ENCODE peak calls at places on chromosomes 3 and 15, in four cellular contexts. M, H, Z and J are unnamed samples.

GRCh38 chr3:15903776-15904720 is 106.3 kb upstream of the ANKRD28 start:
- DNase-seq in M (no peak), H (no peak), Z (no peak), J (no peak)

GRCh38 chr15:37035349-37035748 is 65.0 kb downstream of the MEIS2 start:
- DNase-seq in M (no peak), H (no peak), Z (no peak), J (no peak)

GRCh38 chr3:79351693-79352092 is 416.1 kb downstream of the ROBO1 start:
- DNase-seq in M (no peak), H (no peak), Z (no peak), J (no peak)

GRCh38 chr15:35444557-35445204 is 101.3 kb downstream of the DPH6 start:
- DNase-seq in M (no peak), H (peak), Z (peak), J (no peak)

GRCh38 chr15:90883971-90884718 is at the start of gene FES:
- DNase-seq in M (peak), H (peak), Z (no peak), J (no peak)

GRCh38 chr15:92170897-92171296 is 222.8 kb upstream of the ST8SIA2 start:
- DNase-seq in M (no peak), H (no peak), Z (no peak), J (no peak)

GRCh38 chr15:67543348-67543718 is 830 bp downstream of the MAP2K5 start:
- DNase-seq in M (no peak), H (no peak), Z (peak), J (no peak)

GRCh38 chr15:85031086-85031943 is 49.7 kb downstream of the PDE8A start:
- DNase-seq in M (no peak), H (no peak), Z (no peak), J (no peak)

GRCh38 chr15:63945838-63946298 is 100.4 kb downstream of the DAPK2 start:
- DNase-seq in M (peak), H (no peak), Z (peak), J (no peak)

GRCh38 chr3:142997330-142997729 is 4.0 kb upstream of the U2SURP start:
- DNase-seq in M (no peak), H (peak), Z (no peak), J (no peak)

GRCh38 chr3:68988740-68989139 is 24.7 kb downstream of the EOGT start:
- DNase-seq in M (no peak), H (no peak), Z (no peak), J (no peak)

GRCh38 chr15:40768492-40769309 is 1.1 kb upstream of the C15orf62 start:
- DNase-seq in M (no peak), H (no peak), Z (no peak), J (no peak)

GRCh38 chr15:40421246-40422157 is 15.9 kb downstream of the IVD start:
- DNase-seq in M (peak), H (peak), Z (peak), J (peak)

GRCh38 chr3:40321818-40322217 is 12.3 kb downstream of the EIF1B start:
- DNase-seq in M (no peak), H (no peak), Z (no peak), J (no peak)

GRCh38 chr3:65575376-65575840 is 463.3 kb downstream of the MAGI1 start:
- DNase-seq in M (no peak), H (no peak), Z (no peak), J (no peak)

GRCh38 chr15:100301905-100302431 is 39.8 kb downstream of the ADAMTS17 start:
- DNase-seq in M (no peak), H (no peak), Z (no peak), J (no peak)

GRCh38 chr15:78709263-78709882 is 68.4 kb upstream of the CHRNB4 start:
- DNase-seq in M (peak), H (peak), Z (peak), J (peak)

GRCh38 chr15:22918056-22918455 is 62.1 kb downstream of the CYFIP1 start:
- DNase-seq in M (no peak), H (no peak), Z (peak), J (no peak)

GRCh38 chr15:59160880-59161593 is 45.6 kb upstream of the LDHAL6B start:
- DNase-seq in M (no peak), H (peak), Z (peak), J (no peak)

GRCh38 chr3:179949428-179949827 is 87.3 kb downstream of the PEX5L start:
- DNase-seq in M (no peak), H (no peak), Z (no peak), J (no peak)

GRCh38 chr3:125150525-125151436 is 61.8 kb downstream of the SLC12A8 start:
- DNase-seq in M (no peak), H (no peak), Z (no peak), J (no peak)

GRCh38 chr15:73991260-73991659 is 835 bp downstream of the STOML1 start:
- DNase-seq in M (no peak), H (no peak), Z (no peak), J (no peak)

GRCh38 chr3:107986505-107986904 is 104.3 kb downstream of the CD47 start:
- DNase-seq in M (no peak), H (no peak), Z (no peak), J (no peak)

GRCh38 chr3:160278210-160278609 is 53.0 kb downstream of the C3orf80 start:
- DNase-seq in M (no peak), H (no peak), Z (no peak), J (no peak)

GRCh38 chr15:38072007-38072506 is 137.6 kb downstream of the TMCO5A start:
- DNase-seq in M (no peak), H (no peak), Z (no peak), J (no peak)

GRCh38 chr15:66842710-66843441 is 140.8 kb downstream of the SMAD6 start:
- DNase-seq in M (peak), H (peak), Z (peak), J (no peak)

GRCh38 chr3:41127414-41127813 is 71.9 kb upstream of the CTNNB1 start:
- DNase-seq in M (no peak), H (no peak), Z (no peak), J (no peak)

GRCh38 chr3:139353920-139354556 is 10.2 kb downstream of the MRPS22 start:
- DNase-seq in M (no peak), H (peak), Z (peak), J (peak)

GRCh38 chr3:129747982-129748381 is 141.5 kb upstream of the PLXND1 start:
- DNase-seq in M (no peak), H (no peak), Z (no peak), J (no peak)

GRCh38 chr3:69690-70089 is 126.9 kb upstream of the CHL1 start:
- DNase-seq in M (no peak), H (no peak), Z (no peak), J (no peak)

GRCh38 chr15:58465866-58466517 is 34.2 kb downstream of the LIPC start:
- DNase-seq in M (no peak), H (no peak), Z (no peak), J (no peak)

GRCh38 chr15:67685008-67685599 is 140.2 kb upstream of the SKOR1 start:
- DNase-seq in M (no peak), H (peak), Z (no peak), J (no peak)

GRCh38 chr3:72950372-72950771 is 46.2 kb upstream of the PPP4R2 start:
- DNase-seq in M (no peak), H (no peak), Z (no peak), J (no peak)

GRCh38 chr15:60916674-60917468 is 312.2 kb downstream of the RORA start:
- DNase-seq in M (peak), H (peak), Z (peak), J (peak)

GRCh38 chr15:91032919-91033803 is 10.8 kb upstream of the VPS33B start:
- DNase-seq in M (peak), H (peak), Z (peak), J (no peak)

GRCh38 chr3:57110797-57111196 is 50.3 kb downstream of the SPATA12 start:
- DNase-seq in M (no peak), H (peak), Z (no peak), J (no peak)

GRCh38 chr3:36060950-36061349 is 319.4 kb upstream of the STAC start:
- DNase-seq in M (no peak), H (no peak), Z (no peak), J (peak)

GRCh38 chr15:39680868-39681267 is 100.0 kb downstream of the THBS1 start:
- DNase-seq in M (no peak), H (no peak), Z (no peak), J (no peak)

GRCh38 chr3:169627073-169627472 is 36.4 kb downstream of the MECOM start:
- DNase-seq in M (no peak), H (no peak), Z (no peak), J (no peak)

GRCh38 chr3:23202921-23203650 is at the start of gene UBE2E2:
- DNase-seq in M (peak), H (peak), Z (peak), J (peak)
- H3K27ac ChIP-seq in M (peak), H (peak), Z (peak), J (peak)

GRCh38 chr3:64352596-64352989 is 127.3 kb upstream of the PRICKLE2 start:
- DNase-seq in M (no peak), H (no peak), Z (no peak), J (no peak)

GRCh38 chr3:64355473-64355872 is 130.2 kb upstream of the PRICKLE2 start:
- DNase-seq in M (no peak), H (peak), Z (peak), J (no peak)

GRCh38 chr3:64353256-64353655 is 128.0 kb upstream of the PRICKLE2 start:
- DNase-seq in M (no peak), H (no peak), Z (no peak), J (no peak)

GRCh38 chr3:64354221-64354620 is 129.0 kb upstream of the PRICKLE2 start:
- DNase-seq in M (no peak), H (no peak), Z (peak), J (no peak)

GRCh38 chr3:64354956-64355355 is 129.7 kb upstream of the PRICKLE2 start:
- DNase-seq in M (no peak), H (no peak), Z (peak), J (no peak)
- H3K27ac ChIP-seq in M (no peak), H (peak), Z (no peak), J (no peak)

DNA sequence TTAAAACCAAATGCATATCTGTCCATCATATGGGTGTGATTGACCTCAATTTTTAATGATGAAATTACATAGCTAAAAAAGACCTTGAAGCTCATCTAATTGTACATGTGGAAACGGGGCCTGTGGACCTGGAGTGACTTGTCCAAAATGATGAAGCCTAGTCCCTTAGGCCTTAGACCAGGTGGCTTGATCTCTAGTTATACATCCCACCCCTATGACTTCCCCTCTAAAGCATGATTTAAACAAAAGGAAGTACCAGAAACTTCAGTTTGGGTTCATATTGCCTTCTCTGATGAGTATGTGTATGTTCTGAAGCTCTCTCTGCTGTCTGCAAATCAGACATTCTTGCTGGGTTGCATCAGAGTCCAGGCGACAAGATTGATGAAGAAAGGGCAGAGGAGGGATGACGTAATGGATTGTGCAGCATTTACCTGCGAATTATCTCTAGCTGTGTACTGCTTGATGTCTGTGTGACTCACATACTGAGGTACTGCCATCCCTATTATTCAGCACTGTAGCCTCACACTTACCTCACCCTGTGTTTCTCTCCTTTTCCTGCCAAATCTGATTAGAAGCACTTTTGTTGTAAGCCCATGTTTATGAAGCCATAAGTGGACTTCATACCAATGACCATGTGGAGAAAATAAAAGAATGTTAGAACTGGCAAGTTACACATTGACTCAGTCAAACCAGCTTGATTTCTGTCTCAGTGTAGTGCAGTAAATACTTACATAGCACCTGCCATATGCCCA is 111.5 kb downstream of the FILIP1L start:
- DNase-seq in M (no peak), H (no peak), Z (peak), J (no peak)
- H3K27ac ChIP-seq in M (peak), H (no peak), Z (peak), J (peak)

GRCh38 chr3:157393076-157393475 is 43.6 kb upstream of the PTX3 start:
- DNase-seq in M (no peak), H (no peak), Z (no peak), J (no peak)

GRCh38 chr3:157392104-157392503 is 44.5 kb upstream of the PTX3 start:
- DNase-seq in M (no peak), H (no peak), Z (no peak), J (no peak)

GRCh38 chr3:157398598-157398997 is 38.1 kb upstream of the PTX3 start:
- DNase-seq in M (no peak), H (no peak), Z (no peak), J (no peak)

GRCh38 chr3:157390713-157391515 is 45.7 kb upstream of the PTX3 start:
- DNase-seq in M (no peak), H (no peak), Z (no peak), J (no peak)

GRCh38 chr3:157394361-157394760 is 42.3 kb upstream of the PTX3 start:
- DNase-seq in M (no peak), H (no peak), Z (no peak), J (no peak)
- H3K27ac ChIP-seq in M (no peak), H (no peak), Z (no peak), J (no peak)

DNA sequence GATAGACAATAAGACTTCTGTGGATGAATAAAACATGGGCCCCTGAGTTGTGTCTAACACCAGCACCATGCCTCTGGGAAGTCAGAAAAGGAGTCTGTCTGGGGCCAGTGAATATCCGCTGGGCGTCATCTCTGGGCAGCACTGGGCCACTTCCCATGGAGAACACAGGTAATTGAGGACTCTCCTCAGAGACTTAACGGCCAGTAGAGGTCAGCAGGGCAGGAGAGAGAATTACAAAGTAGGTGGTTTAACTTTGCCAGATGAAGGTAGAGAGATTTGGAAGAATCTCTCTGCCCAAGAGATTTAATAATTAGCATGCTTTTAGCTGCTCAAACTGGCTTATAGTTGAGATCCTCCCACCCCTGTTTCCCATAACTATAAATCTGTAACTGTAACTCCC is 65.7 kb downstream of the OCA2 start:
- DNase-seq in M (no peak), H (no peak), Z (no peak), J (no peak)
- H3K27ac ChIP-seq in M (no peak), H (no peak), Z (no peak), J (no peak)

DNA sequence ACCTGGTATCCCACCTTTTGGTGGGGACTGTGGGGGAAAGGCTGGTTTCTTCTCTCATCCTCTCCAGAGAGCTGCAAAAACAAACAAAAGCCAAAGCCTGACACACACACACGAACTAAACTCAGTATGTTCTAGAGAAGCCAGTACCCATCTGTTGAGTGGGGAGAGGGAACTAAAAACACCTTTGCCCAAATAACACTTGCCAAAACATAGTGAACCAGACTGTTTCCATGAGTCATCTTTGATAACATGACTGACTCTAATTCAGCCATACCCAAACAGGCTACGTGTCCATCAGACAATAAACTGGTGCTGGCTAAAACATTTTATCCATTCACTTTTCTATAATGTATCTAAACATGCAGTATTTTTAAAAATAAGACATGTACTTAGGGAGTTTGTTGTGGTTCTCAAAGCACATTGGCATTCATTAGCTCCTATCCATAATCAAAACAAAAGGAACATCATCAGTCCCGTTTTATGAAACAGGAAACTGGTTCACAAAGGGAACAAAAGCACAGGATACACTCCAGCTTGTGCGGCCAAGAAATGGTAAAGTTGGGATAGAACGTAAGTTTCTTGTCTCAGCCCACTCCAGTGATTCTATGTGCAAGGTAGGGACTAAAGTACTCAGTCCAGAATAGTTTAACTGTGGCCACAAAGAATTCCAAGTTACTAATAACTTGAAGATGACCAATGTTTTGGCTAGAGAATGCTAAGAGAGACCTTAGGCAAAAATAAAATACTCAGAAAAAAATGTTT is 16.1 kb downstream of the LYSMD2 start:
- DNase-seq in M (no peak), H (no peak), Z (no peak), J (no peak)
- H3K27ac ChIP-seq in M (no peak), H (no peak), Z (no peak), J (no peak)

DNA sequence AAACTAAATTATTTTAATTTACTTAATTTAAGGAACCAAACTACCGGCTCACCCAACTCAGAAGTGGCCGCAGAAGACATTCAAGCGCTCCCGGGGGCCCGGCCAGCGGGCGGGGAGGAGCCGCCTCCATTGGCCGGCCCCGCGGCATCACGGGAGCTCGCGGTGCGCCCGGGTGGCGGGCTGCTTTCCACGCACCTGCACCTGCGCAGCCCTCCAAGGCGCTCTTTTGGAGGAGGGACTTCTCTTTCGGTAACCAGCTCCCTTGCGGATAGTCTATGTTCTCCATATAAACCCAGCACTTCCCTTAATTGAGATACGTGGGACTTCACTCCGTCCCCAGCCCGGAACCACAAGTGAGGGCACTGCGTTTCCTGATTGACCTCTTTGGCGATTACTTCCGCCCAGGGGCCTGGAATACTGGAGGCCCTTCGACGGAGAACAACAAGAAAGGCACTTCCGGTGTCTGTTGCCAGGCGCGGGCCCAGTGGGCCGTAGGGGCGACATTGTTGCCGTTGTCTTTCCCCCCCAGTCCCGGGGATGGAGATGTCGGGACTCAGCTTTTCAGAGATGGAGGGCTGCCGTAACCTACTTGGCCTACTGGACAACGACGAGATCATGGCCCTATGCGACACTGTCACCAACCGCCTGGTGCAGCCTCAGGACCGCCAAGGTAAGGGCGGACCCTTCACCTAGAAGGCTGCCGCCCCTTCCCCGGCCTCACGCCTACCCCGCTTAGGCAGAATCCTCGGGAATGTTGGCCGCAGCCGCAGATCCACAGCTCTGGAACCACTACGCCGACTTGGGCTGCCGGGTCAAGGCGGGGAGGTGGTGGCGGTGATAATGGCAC is at the start of gene C3orf38:
- DNase-seq in M (peak), H (peak), Z (peak), J (peak)
- H3K27ac ChIP-seq in M (peak), H (peak), Z (peak), J (peak)

DNA sequence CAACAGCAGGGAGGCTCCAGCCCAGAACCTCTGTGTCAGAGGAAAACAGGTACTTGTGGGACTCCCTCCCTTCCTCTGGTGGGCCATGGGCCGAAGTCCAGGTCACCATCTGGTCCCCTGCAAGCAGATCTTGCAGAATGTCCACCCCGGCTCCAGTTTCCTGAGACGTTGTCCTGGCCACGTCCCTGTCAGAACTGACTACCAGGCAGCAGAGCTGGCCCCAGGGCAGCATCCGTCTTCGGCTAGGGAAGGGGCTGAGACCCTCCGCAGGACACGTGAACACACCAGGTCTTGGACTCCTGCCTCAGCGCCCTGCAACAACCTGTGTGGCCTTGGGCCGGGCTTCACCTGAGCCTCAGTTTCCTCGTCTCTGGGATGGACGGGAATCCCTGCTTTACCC is 9.1 kb upstream of the PRKCD start:
- DNase-seq in M (no peak), H (no peak), Z (no peak), J (no peak)
- H3K27ac ChIP-seq in M (no peak), H (no peak), Z (no peak), J (no peak)